ENCODE peak calls at places on chromosomes 11 and 22, in six cellular contexts. G is fibroblast of pulmonary artery; D is germinal center; I is activated CD4-positive, alpha-beta T cell treated with anti-CD3 and anti-CD28 coated beads for 24 hours; N is T47D; Q is CD8-positive, alpha-beta T cell. H is an unnamed sample.
A peak's percentile ranks its signal among the peaks of the same experiment; 100 is the strongest.

GRCh38 chr11:134244593-134244992 is 8.6 kb downstream of the THYN1 start:
- DNase-seq in I (no peak), N (peak; percentile 72), Q (peak; percentile 31), G (peak; percentile 50), D (peak; percentile 48), H (no peak)

GRCh38 chr11:62444271-62444833 is 25.5 kb downstream of the SCGB1A1 start:
- DNase-seq in G (peak; percentile 80), D (peak; percentile 63), N (no peak), I (peak; percentile 47), Q (peak; percentile 12), H (no peak)

GRCh38 chr11:23079382-23079813 is 219.1 kb upstream of the CCDC179 start:
- DNase-seq in G (no peak), N (no peak), Q (no peak), I (no peak), D (no peak), H (no peak)

GRCh38 chr11:88404363-88404762 is 66.8 kb upstream of the CTSC start:
- DNase-seq in G (no peak), Q (no peak), N (no peak), D (no peak), I (no peak), H (no peak)

GRCh38 chr11:70281114-70281729 is 10.7 kb downstream of the PPFIA1 start:
- DNase-seq in I (no peak), N (no peak), D (no peak), Q (no peak), G (peak; percentile 76), H (no peak)

GRCh38 chr11:42625757-42626156 is 686.0 kb upstream of the API5 start:
- DNase-seq in Q (no peak), I (no peak), D (no peak), G (no peak), N (no peak), H (no peak)

GRCh38 chr11:111514216-111515031 is at the start of gene HOATZ:
- DNase-seq in N (peak; percentile 69), D (peak; percentile 11), Q (peak; percentile 20), I (no peak), G (no peak), H (no peak)

GRCh38 chr11:111225871-111226270 is 19.7 kb upstream of the POU2AF2 start:
- DNase-seq in D (no peak), G (no peak), Q (no peak), N (no peak), I (no peak), H (no peak)

GRCh38 chr11:46918778-46919513 is 596 bp upstream of the LRP4 start:
- DNase-seq in D (no peak), N (no peak), Q (no peak), I (no peak), G (no peak), H (no peak)

GRCh38 chr22:48755332-48755949 is 1072.2 kb downstream of the BRD1 start:
- DNase-seq in D (no peak), I (no peak), N (no peak), G (no peak), Q (no peak), H (no peak)

GRCh38 chr22:25839755-25840154 is 97.8 kb downstream of the MYO18B start:
- DNase-seq in D (no peak), N (no peak), I (no peak), G (no peak), Q (no peak), H (no peak)

GRCh38 chr22:31241936-31242335 is 29.8 kb downstream of the LIMK2 start:
- DNase-seq in N (no peak), I (no peak), Q (no peak), G (peak; percentile 62), D (no peak), H (no peak)

GRCh38 chr11:86869966-86870570 is 69.7 kb downstream of the PRSS23 start:
- DNase-seq in Q (peak; percentile 23), D (peak; percentile 26), G (peak; percentile 78), N (peak; percentile 72), I (peak; percentile 40), H (peak; percentile 9)

GRCh38 chr11:47189100-47189834 is 3.0 kb upstream of the PACSIN3 start:
- DNase-seq in D (no peak), G (peak; percentile 86), I (no peak), N (peak; percentile 67), Q (no peak), H (no peak)

GRCh38 chr11:126914941-126915340 is 85.6 kb downstream of the KIRREL3 start:
- DNase-seq in G (peak; percentile 18), I (no peak), N (no peak), Q (no peak), D (no peak), H (no peak)

GRCh38 chr11:120774591-120775386 is 249.1 kb upstream of the TBCEL start:
- DNase-seq in Q (no peak), N (no peak), D (no peak), G (no peak), I (no peak), H (no peak)

GRCh38 chr22:23894710-23895598 is 771 bp downstream of the MIF start:
- DNase-seq in G (peak; percentile 84), D (peak; percentile 85), Q (peak; percentile 58), N (peak; percentile 60), I (peak; percentile 65), H (peak; percentile 50)

GRCh38 chr11:10246991-10247390 is 47.0 kb downstream of the SBF2 start:
- DNase-seq in D (no peak), I (no peak), N (no peak), Q (no peak), G (no peak), H (no peak)

GRCh38 chr11:128297111-128297651 is 290.2 kb downstream of the ETS1 start:
- DNase-seq in D (no peak), Q (peak; percentile 42), G (no peak), N (no peak), I (no peak), H (no peak)

GRCh38 chr11:112085822-112086421 is 634 bp downstream of the TIMM8B start:
- DNase-seq in D (peak; percentile 52), I (peak; percentile 22), N (peak; percentile 37), Q (peak; percentile 30), G (peak; percentile 31), H (no peak)

GRCh38 chr11:33724644-33725035 is 11.6 kb downstream of the CD59 start:
- DNase-seq in G (peak; percentile 91), N (no peak), Q (no peak), I (no peak), D (no peak), H (no peak)

GRCh38 chr22:22820626-22821025 is 67.0 kb upstream of the IGLL5 start:
- DNase-seq in I (no peak), Q (peak; percentile 22), N (no peak), D (no peak), G (no peak), H (peak; percentile 76)

GRCh38 chr11:111213256-111213655 is 32.3 kb upstream of the POU2AF2 start:
- DNase-seq in Q (no peak), D (no peak), N (no peak), I (no peak), G (no peak), H (no peak)

GRCh38 chr22:48824673-48825651 is 1002.7 kb downstream of the BRD1 start:
- DNase-seq in D (no peak), Q (no peak), G (no peak), I (no peak), N (no peak), H (no peak)

GRCh38 chr11:131710511-131710910 is 340.1 kb downstream of the NTM start:
- DNase-seq in I (no peak), Q (no peak), N (no peak), D (no peak), G (no peak), H (no peak)

GRCh38 chr11:118216621-118217526 is 7.9 kb downstream of the JAML start:
- DNase-seq in Q (peak; percentile 51), I (no peak), D (no peak), N (no peak), G (no peak), H (no peak)

GRCh38 chr11:72969894-72970335 is 155.7 kb downstream of the ATG16L2 start:
- DNase-seq in D (no peak), Q (no peak), G (peak; percentile 66), N (no peak), I (no peak), H (peak; percentile 53)

GRCh38 chr22:32574957-32575893 is 100.6 kb downstream of the FBXO7 start:
- DNase-seq in Q (no peak), I (no peak), N (no peak), G (no peak), D (no peak), H (no peak)

GRCh38 chr22:17943533-17944204 is 80.7 kb downstream of the MICAL3 start:
- DNase-seq in D (no peak), G (no peak), I (no peak), Q (no peak), N (peak; percentile 18), H (no peak)

GRCh38 chr11:129538323-129538722 is 162.7 kb downstream of the BARX2 start:
- DNase-seq in Q (no peak), D (no peak), G (no peak), I (no peak), N (no peak), H (no peak)

GRCh38 chr22:42644422-42645340 is 4.3 kb upstream of the ATP5MGL start:
- DNase-seq in G (peak; percentile 62), N (no peak), I (no peak), Q (no peak), D (no peak), H (no peak)

GRCh38 chr11:46658259-46658658 is 40.9 kb downstream of the ATG13 start:
- DNase-seq in I (no peak), G (peak; percentile 88), D (no peak), Q (no peak), N (no peak), H (no peak)

GRCh38 chr22:41828516-41828915 is 4.4 kb upstream of the SREBF2 start:
- DNase-seq in N (no peak), I (no peak), Q (no peak), D (no peak), G (no peak), H (no peak)